ENCODE peak calls at places on chromosomes 6 and 20, in five cellular contexts. P is esophagus squamous epithelium, U is gastrocnemius medialis, G is endothelial cell of umbilical vein, F is fibroblast of the aortic adventitia. Q is an unnamed sample.

GRCh38 chr20:8431538-8432434 is 299.7 kb downstream of the PLCB1 start:
- DNase-seq in P (no peak), G (no peak), F (peak), U (no peak), Q (no peak)

GRCh38 chr6:53795702-53796450 is 1.1 kb downstream of the LRRC1 start:
- DNase-seq in F (no peak), G (peak), U (no peak), P (no peak), Q (no peak)

GRCh38 chr20:16066571-16066970 is 506.7 kb downstream of the KIF16B start:
- DNase-seq in G (no peak), F (no peak), P (no peak), U (no peak), Q (no peak)

GRCh38 chr20:1150218-1150617 is 31.8 kb downstream of the PSMF1 start:
- DNase-seq in F (peak), P (no peak), G (no peak), U (no peak), Q (no peak)

GRCh38 chr6:145318952-145319351 is 416.4 kb downstream of the EPM2A start:
- DNase-seq in U (no peak), P (no peak), G (no peak), F (no peak), Q (no peak)

GRCh38 chr6:7924867-7925266 is 14.3 kb upstream of the TXNDC5 start:
- DNase-seq in G (no peak), U (no peak), P (no peak), F (no peak), Q (no peak)

GRCh38 chr20:3563548-3564177 is 92.8 kb downstream of the ATRN start:
- DNase-seq in G (peak), U (no peak), P (no peak), F (peak), Q (peak)

GRCh38 chr6:150813993-150814359 is 51.5 kb upstream of the MTHFD1L start:
- DNase-seq in P (no peak), U (no peak), G (peak), F (peak), Q (peak)

GRCh38 chr20:4064118-4064962 is 49.0 kb upstream of the RNF24 start:
- DNase-seq in G (peak), F (peak), U (peak), P (no peak), Q (peak)

GRCh38 chr20:9458075-9458818 is 56.1 kb upstream of the LAMP5 start:
- DNase-seq in U (no peak), P (no peak), F (no peak), G (no peak), Q (peak)

GRCh38 chr6:169957351-169957963 is 206.0 kb downstream of the ERMARD start:
- DNase-seq in G (no peak), P (no peak), U (no peak), F (no peak), Q (no peak)

GRCh38 chr20:9422335-9422734 is 92.1 kb upstream of the LAMP5 start:
- DNase-seq in G (no peak), P (no peak), F (no peak), U (no peak), Q (peak)

GRCh38 chr6:37699138-37699766 is 1.6 kb upstream of the MDGA1 start:
- DNase-seq in F (no peak), U (no peak), G (no peak), P (no peak), Q (no peak)

GRCh38 chr6:129709909-129710721 is at the start of gene ARHGAP18:
- DNase-seq in U (peak), G (peak), F (peak), P (peak), Q (peak)

GRCh38 chr6:35330541-35331119 is 11.7 kb upstream of the PPARD start:
- DNase-seq in U (no peak), G (no peak), P (no peak), F (no peak), Q (no peak)

GRCh38 chr20:44527716-44528199 is 5.9 kb upstream of the SERINC3 start:
- DNase-seq in P (no peak), U (no peak), F (no peak), G (no peak), Q (no peak)

GRCh38 chr6:79574636-79575035 is 37.4 kb upstream of the LCA5 start:
- DNase-seq in U (no peak), G (peak), F (peak), P (no peak), Q (peak)

GRCh38 chr6:96015321-96015790 is 418 bp upstream of the FUT9 start:
- DNase-seq in G (no peak), F (no peak), U (no peak), P (no peak), Q (peak)

GRCh38 chr6:30915591-30915946 is 1.5 kb downstream of the VARS2 start:
- DNase-seq in F (peak), U (no peak), G (peak), P (no peak), Q (peak)

GRCh38 chr6:110367001-110367400 is 8.9 kb upstream of the METTL24 start:
- DNase-seq in F (no peak), P (no peak), G (no peak), U (no peak), Q (no peak)

GRCh38 chr20:2652724-2653510 is 485 bp downstream of the NOP56 start:
- DNase-seq in P (no peak), G (no peak), U (peak), F (peak), Q (peak)

GRCh38 chr20:52943185-52943841 is 28.8 kb upstream of the TSHZ2 start:
- DNase-seq in U (no peak), G (no peak), P (no peak), F (peak), Q (peak)

GRCh38 chr20:1838479-1839279 is 56.5 kb upstream of the SIRPA start:
- DNase-seq in G (no peak), U (no peak), P (no peak), F (no peak), Q (no peak)

GRCh38 chr6:111842891-111843290 is 30.4 kb downstream of the FYN start:
- DNase-seq in F (no peak), U (no peak), G (no peak), P (no peak), Q (peak)

GRCh38 chr6:129586815-129587214 is 123.2 kb downstream of the ARHGAP18 start:
- DNase-seq in U (no peak), F (peak), P (no peak), G (no peak), Q (peak)

GRCh38 chr6:21636876-21637275 is 43.3 kb downstream of the SOX4 start:
- DNase-seq in F (peak), P (no peak), G (no peak), U (no peak), Q (no peak)

GRCh38 chr6:47536816-47537401 is 59.3 kb downstream of the CD2AP start:
- DNase-seq in G (no peak), F (no peak), U (no peak), P (no peak), Q (no peak)

GRCh38 chr20:47674686-47675085 is 110.6 kb downstream of the SULF2 start:
- DNase-seq in G (no peak), F (no peak), U (no peak), P (no peak), Q (no peak)

GRCh38 chr6:38068854-38069253 is 249.3 kb downstream of the ZFAND3 start:
- DNase-seq in P (no peak), F (no peak), G (no peak), U (no peak), Q (no peak)

GRCh38 chr20:53940883-53941546 is 129.4 kb downstream of the BCAS1 start:
- DNase-seq in G (peak), P (no peak), U (no peak), F (peak), Q (peak)

GRCh38 chr6:35690484-35690883 is 1.8 kb upstream of the FKBP5 start:
- DNase-seq in P (no peak), U (no peak), F (no peak), G (no peak), Q (no peak)

GRCh38 chr6:128731249-128732165 is 151.4 kb upstream of the LAMA2 start:
- DNase-seq in U (no peak), P (no peak), F (peak), G (peak), Q (peak)

GRCh38 chr6:41132254-41132653 is 21.9 kb downstream of the TREML1 start:
- DNase-seq in G (no peak), F (no peak), U (no peak), P (no peak), Q (no peak)

GRCh38 chr6:168525926-168526630 is 85.1 kb downstream of the SMOC2 start:
- DNase-seq in G (no peak), U (no peak), F (no peak), P (no peak), Q (no peak)

GRCh38 chr6:28212510-28213212 is 12.4 kb upstream of the ZSCAN9 start:
- DNase-seq in U (no peak), P (no peak), G (peak), F (peak), Q (peak)
- TF ChIP-seq CTCF in U (no peak), P (no peak), G (no peak), F (peak), Q (no peak)

GRCh38 chr6:27630727-27631613 is 158.1 kb upstream of the ZNF184 start:
- DNase-seq in F (peak), U (no peak), P (no peak), G (peak), Q (peak)

GRCh38 chr6:27631614-27631925 is 158.7 kb upstream of the ZNF184 start:
- DNase-seq in P (no peak), G (no peak), F (no peak), U (no peak), Q (no peak)
- H3K4me3 ChIP-seq in P (no peak), G (no peak), F (no peak), U (no peak), Q (no peak)

GRCh38 chr6:39904946-39905639 is 29.2 kb downstream of the MOCS1 start:
- DNase-seq in P (no peak), U (no peak), G (no peak), F (no peak), Q (no peak)
- TF ChIP-seq CTCF in P (no peak), U (no peak), G (no peak), F (no peak), Q (no peak)

GRCh38 chr6:104784884-104785283 is 74.8 kb downstream of the HACE1 start:
- DNase-seq in F (peak), P (no peak), U (no peak), G (peak), Q (peak)

GRCh38 chr6:104795363-104795762 is 64.4 kb downstream of the HACE1 start:
- DNase-seq in U (no peak), G (no peak), P (no peak), F (no peak), Q (no peak)

GRCh38 chr6:104788400-104788799 is 71.3 kb downstream of the HACE1 start:
- DNase-seq in U (no peak), P (no peak), G (no peak), F (peak), Q (no peak)

GRCh38 chr6:104787305-104787704 is 72.4 kb downstream of the HACE1 start:
- DNase-seq in G (no peak), P (no peak), F (no peak), U (no peak), Q (no peak)

GRCh38 chr6:104789770-104790190 is 69.9 kb downstream of the HACE1 start:
- DNase-seq in F (peak), U (no peak), G (peak), P (no peak), Q (peak)
- H3K4me3 ChIP-seq in F (no peak), U (no peak), G (no peak), P (no peak), Q (no peak)

DNA sequence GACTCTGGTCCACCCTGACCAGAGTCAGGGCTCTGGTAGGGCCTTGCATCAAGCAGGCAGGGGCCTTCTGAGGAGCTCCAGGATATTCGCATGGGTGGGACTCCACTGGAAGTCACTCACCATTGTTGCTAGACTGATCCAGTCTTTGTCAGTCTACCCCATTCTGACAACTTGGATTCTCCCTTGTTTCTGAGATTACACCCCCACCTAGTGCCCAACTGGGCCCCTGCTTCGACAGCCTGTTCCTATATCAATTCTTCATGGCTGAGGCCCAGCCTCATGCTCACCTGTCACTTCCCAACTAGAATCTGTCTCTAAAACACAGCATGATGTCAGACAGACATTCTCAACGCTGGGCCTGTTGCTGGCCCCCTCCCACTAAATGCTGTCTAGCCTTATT is 5.2 kb downstream of the SLC35D3 start:
- DNase-seq in U (no peak), F (no peak), P (no peak), G (peak), Q (no peak)
- TF ChIP-seq CTCF in U (no peak), F (peak), P (no peak), G (peak), Q (peak)

GRCh38 chr6:165662041-165662491 is 975 bp downstream of the PDE10A start:
- DNase-seq in G (no peak), U (no peak), F (peak), P (no peak), Q (peak)
- H3K4me3 ChIP-seq in G (peak), U (peak), F (peak), P (peak), Q (peak)

GRCh38 chr20:32510120-32510600 is 75.0 kb downstream of the NOL4L start:
- DNase-seq in U (no peak), P (no peak), G (no peak), F (no peak), Q (no peak)

GRCh38 chr20:32509639-32510066 is 75.5 kb downstream of the NOL4L start:
- DNase-seq in U (no peak), G (peak), F (no peak), P (no peak), Q (no peak)

GRCh38 chr20:32506721-32507120 is 78.4 kb downstream of the NOL4L start:
- DNase-seq in G (no peak), U (no peak), F (no peak), P (no peak), Q (no peak)

GRCh38 chr20:32507998-32508774 is 76.9 kb downstream of the NOL4L start:
- DNase-seq in P (no peak), G (no peak), F (no peak), U (no peak), Q (no peak)

DNA sequence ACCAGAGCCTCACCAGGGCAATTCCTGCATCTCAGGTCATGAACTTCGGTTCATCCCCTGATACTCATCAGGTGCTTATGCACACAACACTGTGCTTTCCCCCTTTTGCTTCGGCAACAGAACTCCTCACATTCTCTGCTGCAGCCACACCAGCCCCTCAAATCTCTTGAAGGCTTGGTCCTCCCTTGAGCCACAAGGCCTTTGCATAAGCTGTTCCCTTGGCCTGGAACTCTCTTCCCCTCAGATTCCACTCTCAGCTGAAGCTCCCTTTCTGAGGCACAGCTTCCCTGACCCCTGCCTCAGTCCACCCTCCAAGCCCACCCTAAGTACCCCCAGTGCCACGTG is 76.4 kb downstream of the NOL4L start:
- DNase-seq in U (no peak), F (no peak), P (no peak), G (no peak), Q (no peak)
- TF ChIP-seq CTCF in U (no peak), F (no peak), P (no peak), G (no peak), Q (no peak)

GRCh38 chr6:44271406-44271723 is 1.1 kb downstream of the TMEM151B start:
- DNase-seq in F (no peak), U (no peak), G (no peak), P (no peak), Q (no peak)

GRCh38 chr6:44268095-44268628 is 2.1 kb upstream of the TMEM151B start:
- DNase-seq in G (peak), P (no peak), U (no peak), F (peak), Q (peak)

GRCh38 chr6:44269921-44270525 is at the start of gene TMEM151B:
- DNase-seq in P (no peak), F (no peak), G (no peak), U (no peak), Q (no peak)

GRCh38 chr6:44270526-44271405 is 516 bp downstream of the TMEM151B start:
- DNase-seq in U (no peak), P (no peak), F (no peak), G (no peak), Q (no peak)

DNA sequence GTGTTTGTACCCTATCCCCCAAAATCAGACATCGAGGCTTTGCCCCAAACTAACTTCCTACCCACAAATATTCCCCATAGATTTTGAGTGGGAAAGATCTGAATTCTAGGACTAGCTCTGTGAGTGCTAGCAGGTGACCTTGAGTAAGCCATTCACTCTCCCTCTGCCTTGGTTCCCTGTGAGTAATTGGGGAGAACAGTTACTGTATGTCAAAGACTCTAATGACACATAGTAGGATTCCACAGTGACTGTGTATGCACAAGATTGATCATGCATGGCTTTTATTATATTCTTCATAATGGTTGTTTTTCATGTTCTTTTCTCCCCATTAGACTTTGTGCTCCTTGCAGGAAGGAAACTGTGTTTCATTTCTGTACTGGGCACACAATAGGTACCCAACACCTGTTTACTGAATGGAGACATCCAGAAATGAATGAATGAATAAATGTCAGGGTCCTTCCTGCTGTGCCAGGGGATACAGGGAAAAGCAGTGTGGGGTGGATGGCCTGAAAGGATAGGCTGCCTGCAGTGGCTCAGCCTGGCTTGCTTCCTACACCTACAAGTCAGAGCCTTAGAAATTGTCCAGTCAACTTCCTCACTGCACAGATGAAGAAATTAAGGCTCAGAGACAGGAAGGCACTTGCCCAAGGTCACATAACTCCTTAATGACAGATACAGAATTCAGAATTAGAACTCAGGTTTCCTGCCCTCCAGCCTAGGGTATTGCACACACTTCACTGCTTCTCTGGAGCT is 906 bp upstream of the TMEM151B start:
- DNase-seq in F (no peak), U (no peak), G (no peak), P (no peak), Q (no peak)
- H3K4me3 ChIP-seq in F (no peak), U (no peak), G (no peak), P (no peak), Q (no peak)

Q was measured in astrocyte of the spinal cord.